ENCODE peak calls at places on chromosome 16, in ten cellular contexts. T is stomach; C is A549; W is AG04449; M is PC-9; B is CD8-positive, alpha-beta T cell; O is GM23248; R is Jurkat, Clone E6-1; U is BJ; X is left ventricle myocardium inferior. N is an unnamed sample.

GRCh38 chr16:71428883-71429282 is 13.0 kb downstream of the TLE7 start:
- DNase-seq in W (no peak), B (no peak), C (no peak), X (no peak), U (no peak), R (no peak), T (no peak), M (no peak), O (peak), N (no peak)

GRCh38 chr16:4319454-4319853 is 3.6 kb downstream of the GLIS2 start:
- DNase-seq in R (peak), X (no peak), U (no peak), M (no peak), C (no peak), O (peak), W (no peak), T (peak), B (peak), N (no peak)

GRCh38 chr16:877242-878065 is 76.9 kb upstream of the GNG13 start:
- DNase-seq in R (no peak), T (no peak), U (no peak), M (no peak), W (no peak), C (no peak), O (no peak), B (no peak), X (no peak), N (no peak)

GRCh38 chr16:72203401-72203800 is 31.4 kb upstream of the PMFBP1 start:
- DNase-seq in R (peak), W (no peak), X (no peak), C (no peak), B (no peak), U (no peak), M (no peak), O (peak), T (no peak), N (no peak)

GRCh38 chr16:12672986-12673385 is 130.7 kb downstream of the CPPED1 start:
- DNase-seq in O (no peak), R (no peak), T (no peak), M (no peak), B (no peak), W (no peak), C (no peak), X (no peak), U (no peak), N (no peak)

GRCh38 chr16:54027126-54027922 is 259.3 kb downstream of the IRX3 start:
- DNase-seq in X (no peak), C (peak), B (no peak), M (peak), R (no peak), O (peak), T (no peak), U (peak), W (peak), N (no peak)

GRCh38 chr16:56911771-56912541 is 20.0 kb upstream of the HERPUD1 start:
- DNase-seq in B (no peak), C (no peak), T (peak), W (no peak), R (no peak), U (no peak), O (peak), M (no peak), X (peak), N (no peak)

GRCh38 chr16:1993731-1994131 is 4.0 kb downstream of the SYNGR3 start:
- DNase-seq in M (peak), O (peak), W (no peak), R (no peak), U (no peak), C (peak), T (no peak), B (no peak), X (no peak), N (no peak)

GRCh38 chr16:72050769-72051464 is 3.4 kb upstream of the HP start:
- DNase-seq in O (peak), U (no peak), B (no peak), R (no peak), C (no peak), W (no peak), M (peak), X (no peak), T (no peak), N (no peak)

GRCh38 chr16:75288181-75288580 is 36.8 kb upstream of the BCAR1 start:
- DNase-seq in X (no peak), B (no peak), R (no peak), T (no peak), U (no peak), O (no peak), C (no peak), W (no peak), M (no peak), N (no peak)

GRCh38 chr16:66944054-66944441 is 8.7 kb downstream of the CES2 start:
- DNase-seq in X (no peak), C (no peak), U (no peak), W (no peak), M (no peak), O (no peak), R (no peak), T (no peak), B (no peak), N (no peak)

GRCh38 chr16:59574296-59574695 is 840.2 kb upstream of the GOT2 start:
- DNase-seq in M (no peak), U (no peak), R (no peak), T (no peak), X (no peak), O (no peak), C (peak), B (no peak), W (no peak), N (no peak)
- H3K4me3 ChIP-seq in M (no peak), U (no peak), R (no peak), T (no peak), X (no peak), O (no peak), C (no peak), B (no peak), W (no peak), N (no peak)

GRCh38 chr16:68762996-68763756 is 26.1 kb downstream of the CDH1 start:
- DNase-seq in R (no peak), X (no peak), C (no peak), U (no peak), M (no peak), O (peak), W (no peak), T (no peak), B (no peak), N (no peak)
- H3K4me3 ChIP-seq in R (no peak), X (no peak), C (no peak), U (no peak), M (no peak), O (no peak), W (no peak), T (no peak), B (no peak), N (no peak)

GRCh38 chr16:85306793-85307551 is 194.7 kb upstream of the CIBAR2 start:
- DNase-seq in W (no peak), R (no peak), X (no peak), T (no peak), O (no peak), B (no peak), C (no peak), M (no peak), U (no peak), N (no peak)

GRCh38 chr16:85309656-85310587 is 197.7 kb upstream of the CIBAR2 start:
- DNase-seq in R (peak), C (no peak), T (no peak), X (peak), O (no peak), M (no peak), W (no peak), U (no peak), B (peak), N (peak)

GRCh38 chr16:85307552-85308364 is 195.5 kb upstream of the CIBAR2 start:
- DNase-seq in T (no peak), U (no peak), B (no peak), X (no peak), R (no peak), C (no peak), O (no peak), W (no peak), M (no peak), N (no peak)

GRCh38 chr16:85310868-85311585 is 198.8 kb upstream of the CIBAR2 start:
- DNase-seq in T (no peak), C (no peak), X (peak), W (no peak), O (no peak), B (peak), M (no peak), U (no peak), R (no peak), N (no peak)

GRCh38 chr16:85308585-85309540 is 196.6 kb upstream of the CIBAR2 start:
- DNase-seq in R (no peak), U (no peak), C (no peak), T (no peak), X (no peak), M (no peak), O (no peak), W (no peak), B (no peak), N (no peak)
- H3K4me3 ChIP-seq in R (no peak), U (no peak), C (no peak), T (no peak), X (no peak), M (no peak), O (no peak), W (no peak), B (no peak), N (no peak)

GRCh38 chr16:87464691-87465300 is 28.0 kb downstream of the ZCCHC14 start:
- DNase-seq in B (peak), M (peak), U (peak), R (peak), T (peak), O (peak), C (no peak), W (peak), X (peak), N (peak)
- H3K4me3 ChIP-seq in B (no peak), M (peak), U (peak), R (no peak), T (no peak), O (peak), C (no peak), W (peak), X (peak), N (peak)

DNA sequence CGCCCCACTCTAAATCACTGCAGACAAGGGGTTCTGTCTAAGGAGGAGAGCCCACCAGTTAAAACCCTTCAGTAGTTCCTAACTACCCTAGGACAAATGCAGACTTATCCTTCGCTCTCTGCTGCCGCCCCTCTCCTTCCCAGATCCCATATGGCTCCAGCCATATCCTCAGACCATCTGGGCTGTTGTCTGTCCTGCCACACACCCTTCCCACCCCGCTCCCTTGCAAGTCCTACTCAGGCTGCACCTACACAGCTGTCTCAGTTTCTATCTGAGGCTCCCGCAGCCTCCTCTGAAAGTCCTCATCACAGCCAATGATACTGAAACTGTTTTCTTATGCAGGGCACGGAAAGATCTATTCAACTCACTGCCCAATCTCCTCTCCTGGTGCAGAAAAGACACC is 720 bp upstream of the BCKDK start:
- DNase-seq in M (no peak), B (no peak), T (no peak), W (no peak), C (no peak), X (no peak), U (no peak), O (no peak), R (no peak), N (no peak)
- H3K4me3 ChIP-seq in M (no peak), B (no peak), T (no peak), W (peak), C (no peak), X (peak), U (no peak), O (no peak), R (peak), N (peak)

DNA sequence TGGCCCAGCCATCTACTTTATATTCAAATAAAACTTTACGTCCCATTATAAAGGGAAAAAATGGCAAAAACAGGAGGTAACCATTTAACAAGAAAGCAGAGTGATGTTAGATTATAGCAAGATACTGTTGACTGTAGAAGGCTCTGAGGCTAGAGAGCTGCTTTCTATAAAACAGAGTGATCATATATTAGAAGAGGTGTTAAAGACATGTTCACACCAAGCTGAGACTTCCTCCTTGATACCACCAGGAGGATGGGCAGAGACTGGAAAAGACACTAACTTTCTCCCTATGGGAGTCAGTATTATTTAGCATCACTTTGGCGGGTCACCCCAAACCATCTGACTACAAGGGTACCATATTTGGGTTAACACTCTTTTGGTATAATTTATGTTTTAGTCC is 697 bp upstream of the CIITA start:
- DNase-seq in W (no peak), O (no peak), U (no peak), M (no peak), C (no peak), X (no peak), T (no peak), R (no peak), B (no peak), N (no peak)
- H3K4me3 ChIP-seq in W (no peak), O (no peak), U (no peak), M (no peak), C (no peak), X (no peak), T (no peak), R (no peak), B (no peak), N (no peak)

N was measured in skeletal muscle cell.